ENCODE peak calls at places on chromosome 19, in nine cellular contexts. X is NCI-H2029, S is iris pigment epithelial cell, U is AG09309, Y is uterus, N is pulmonary artery endothelial cell, R is RWPE1, J is psoas muscle, T is heart right ventricle. K is an unnamed sample.

GRCh38 chr19:5567360-5567970 is at the start of gene TINCR:
- DNase-seq in J (no peak), N (no peak), R (no peak), U (no peak), S (no peak), Y (no peak), X (no peak), T (no peak), K (no peak)

GRCh38 chr19:16369664-16370576 is 45.3 kb downstream of the KLF2 start:
- DNase-seq in X (no peak), U (no peak), R (no peak), J (peak; percentile 40), N (no peak), T (no peak), Y (no peak), S (no peak), K (no peak)

GRCh38 chr19:364496-365287 is 20.1 kb upstream of the MIER2 start:
- DNase-seq in N (no peak), R (no peak), J (no peak), X (no peak), U (no peak), Y (no peak), T (no peak), S (no peak), K (no peak)

GRCh38 chr19:51386882-51387520 is 773 bp downstream of the LIM2 start:
- DNase-seq in N (no peak), U (no peak), Y (no peak), T (no peak), X (no peak), J (no peak), R (no peak), S (no peak), K (no peak)

GRCh38 chr19:46746281-46746965 is at the start of gene STRN4:
- DNase-seq in Y (no peak), T (peak; percentile 63), X (peak; percentile 28), U (no peak), J (peak; percentile 75), S (no peak), R (peak; percentile 90), N (no peak), K (peak; percentile 51)

GRCh38 chr19:17949956-17950309 is 17.0 kb upstream of the KCNN1 start:
- DNase-seq in N (no peak), S (no peak), X (no peak), Y (no peak), U (no peak), J (no peak), R (no peak), T (no peak), K (no peak)

GRCh38 chr19:18513868-18514267 is 8.0 kb downstream of the ELL start:
- DNase-seq in S (no peak), Y (peak; percentile 58), R (no peak), U (no peak), T (peak; percentile 53), J (no peak), N (no peak), X (no peak), K (no peak)

GRCh38 chr19:34953092-34953491 is 10.9 kb downstream of the ZNF792 start:
- DNase-seq in R (no peak), T (no peak), X (no peak), Y (no peak), N (no peak), U (no peak), J (no peak), S (no peak), K (no peak)

GRCh38 chr19:7550987-7551761 is 15.7 kb downstream of the PNPLA6 start:
- DNase-seq in Y (peak; percentile 68), S (peak; percentile 65), N (no peak), J (peak; percentile 90), R (peak; percentile 66), T (peak; percentile 69), U (no peak), X (peak; percentile 81), K (peak; percentile 60)

K was measured in epithelial cell of esophagus.